ENCODE peak calls at places on chromosomes 12 and 14, in ten cellular contexts. A is H54; T is Kasumi-1; F is CD4-positive, alpha-beta T cell; B is HCEC 1CT; P is left cardiac atrium; M is posterior vena cava; R is tibial artery; S is endothelial cell; V is activated CD4-positive, alpha-beta T cell treated with anti-CD3 and anti-CD28 coated beads, Interleukin-2, amount 50 U/mL, for 48 hours. Z is an unnamed sample.

GRCh38 chr12:132151145-132151765 is 7.0 kb downstream of the NOC4L start:
- DNase-seq in M (peak), F (no peak), T (no peak), B (no peak), R (peak), V (no peak), S (no peak), P (no peak), A (no peak), Z (peak)

GRCh38 chr14:51454351-51454750 is 197.4 kb upstream of the FRMD6 start:
- DNase-seq in B (no peak), S (no peak), V (no peak), A (no peak), R (no peak), T (no peak), P (no peak), F (no peak), M (no peak), Z (no peak)

GRCh38 chr12:9049520-9050133 is 60.3 kb downstream of the KLRG1 start:
- DNase-seq in T (peak), A (peak), V (no peak), F (no peak), P (no peak), R (no peak), S (peak), M (no peak), B (peak), Z (no peak)

GRCh38 chr14:61477845-61478438 is 156.6 kb downstream of the PRKCH start:
- DNase-seq in M (peak), S (no peak), F (no peak), A (no peak), V (peak), B (peak), T (peak), P (peak), R (peak), Z (no peak)

GRCh38 chr12:3930216-3930615 is 57.0 kb upstream of the PARP11 start:
- DNase-seq in R (no peak), F (no peak), T (no peak), B (no peak), P (no peak), V (no peak), M (no peak), A (no peak), S (no peak), Z (no peak)

GRCh38 chr14:51474854-51475253 is 176.9 kb upstream of the FRMD6 start:
- DNase-seq in V (no peak), F (no peak), R (no peak), M (no peak), P (no peak), A (no peak), T (no peak), B (no peak), S (no peak), Z (no peak)

GRCh38 chr12:114397978-114398881 is 7.7 kb downstream of the TBX5 start:
- DNase-seq in B (no peak), R (no peak), M (peak), P (no peak), V (no peak), S (no peak), A (no peak), T (no peak), F (no peak), Z (no peak)

GRCh38 chr14:106070242-106070641 is 543.9 kb downstream of the TMEM121 start:
- DNase-seq in R (no peak), V (no peak), T (no peak), S (no peak), A (no peak), B (no peak), M (no peak), P (no peak), F (no peak), Z (no peak)

GRCh38 chr12:113296557-113297213 is 38.2 kb downstream of the SLC8B1 start:
- DNase-seq in F (no peak), S (no peak), V (no peak), R (no peak), A (no peak), P (no peak), M (no peak), B (no peak), T (no peak), Z (no peak)

GRCh38 chr12:57456145-57456700 is 1.1 kb downstream of the INHBE start:
- DNase-seq in F (peak), A (no peak), P (no peak), R (no peak), S (peak), B (peak), T (peak), M (peak), V (peak), Z (no peak)

GRCh38 chr14:92482621-92483319 is 30.8 kb upstream of the RIN3 start:
- DNase-seq in M (no peak), S (no peak), R (no peak), A (no peak), B (no peak), F (no peak), V (no peak), T (no peak), P (no peak), Z (peak)

GRCh38 chr14:24065408-24065807 is 6.0 kb upstream of the CPNE6 start:
- DNase-seq in A (no peak), M (peak), T (no peak), R (no peak), B (no peak), S (no peak), F (no peak), V (no peak), P (no peak), Z (no peak)

GRCh38 chr14:36214476-36215216 is 38.1 kb upstream of the PTCSC3 start:
- DNase-seq in M (no peak), A (no peak), T (no peak), R (no peak), V (no peak), F (no peak), P (no peak), B (peak), S (no peak), Z (no peak)

GRCh38 chr14:72559669-72560068 is 334.2 kb downstream of the DPF3 start:
- DNase-seq in S (no peak), B (no peak), A (no peak), F (no peak), R (no peak), V (no peak), P (no peak), M (no peak), T (no peak), Z (no peak)

GRCh38 chr12:40013847-40014246 is 92.0 kb downstream of the SLC2A13 start:
- DNase-seq in T (no peak), A (no peak), F (no peak), V (no peak), S (no peak), M (no peak), B (peak), P (no peak), R (no peak), Z (no peak)

GRCh38 chr14:101250336-101250947 is 310.9 kb upstream of the DIO3 start:
- DNase-seq in T (no peak), S (no peak), B (no peak), V (no peak), A (no peak), M (peak), F (peak), P (no peak), R (peak), Z (peak)

GRCh38 chr14:77110286-77110685 is 12.2 kb downstream of the CIPC start:
- DNase-seq in P (no peak), T (no peak), A (no peak), B (no peak), S (no peak), R (no peak), M (no peak), V (no peak), F (no peak), Z (no peak)

GRCh38 chr14:53180272-53181221 is 27.4 kb upstream of the DDHD1 start:
- DNase-seq in F (no peak), T (peak), A (no peak), P (no peak), S (no peak), R (no peak), M (no peak), B (peak), V (peak), Z (no peak)

GRCh38 chr14:33918256-33918655 is 32.6 kb downstream of the EGLN3 start:
- DNase-seq in A (no peak), M (no peak), V (no peak), F (no peak), B (no peak), S (no peak), T (no peak), P (no peak), R (no peak), Z (no peak)

GRCh38 chr12:108307006-108307405 is 32.1 kb downstream of the CMKLR1 start:
- DNase-seq in V (no peak), F (no peak), R (peak), S (no peak), A (no peak), T (no peak), B (peak), M (peak), P (no peak), Z (no peak)

GRCh38 chr14:46571970-46572369 is 79.6 kb downstream of the RPL10L start:
- DNase-seq in B (no peak), T (no peak), R (no peak), S (no peak), F (no peak), P (no peak), A (no peak), M (no peak), V (no peak), Z (no peak)

GRCh38 chr12:118371354-118372282 is 1.1 kb downstream of the TAOK3 start:
- DNase-seq in T (peak), A (no peak), P (peak), S (peak), B (peak), R (no peak), F (peak), V (no peak), M (no peak), Z (no peak)